ENCODE peak calls at places on chromosomes 4 and X, in five cellular contexts. One of them, this sample, is unnamed.

GRCh38 chr4:28232376-28232775 is 1371.7 kb downstream of the STIM2 start:
- DNase-seq in MM.1S: no peak
- DNase-seq in cardiac muscle cell: no peak
- DNase-seq in A549: no peak
- DNase-seq in hepatocyte: no peak
- DNase-seq in this sample: no peak

GRCh38 chrX:16678689-16679088 is 28.7 kb downstream of the S100G start:
- DNase-seq in MM.1S: no peak
- DNase-seq in cardiac muscle cell: no peak
- DNase-seq in A549: no peak
- DNase-seq in hepatocyte: no peak
- DNase-seq in this sample: no peak

GRCh38 chr4:61507091-61507490 is 307.0 kb downstream of the ADGRL3 start:
- DNase-seq in MM.1S: no peak
- DNase-seq in cardiac muscle cell: no peak
- DNase-seq in A549: no peak
- DNase-seq in hepatocyte: no peak
- DNase-seq in this sample: no peak

GRCh38 chr4:122041312-122041711 is 89.5 kb upstream of the TRPC3 start:
- DNase-seq in MM.1S: no peak
- DNase-seq in cardiac muscle cell: peak; percentile 16
- DNase-seq in A549: no peak
- DNase-seq in hepatocyte: no peak
- DNase-seq in this sample: no peak

GRCh38 chrX:45807572-45808425 is 607.1 kb upstream of the DIPK2B start:
- DNase-seq in MM.1S: no peak
- DNase-seq in cardiac muscle cell: peak; percentile 9
- DNase-seq in A549: no peak
- DNase-seq in hepatocyte: peak; percentile 13
- DNase-seq in this sample: no peak

GRCh38 chrX:13669246-13669689 is 16.3 kb downstream of the TCEANC start:
- DNase-seq in MM.1S: peak; percentile 76
- DNase-seq in cardiac muscle cell: no peak
- DNase-seq in A549: peak; percentile 56
- DNase-seq in hepatocyte: peak; percentile 87
- DNase-seq in this sample: peak; percentile 69

GRCh38 chr4:153152453-153153338 is 51.5 kb upstream of the TRIM2 start:
- DNase-seq in MM.1S: peak; percentile 31
- DNase-seq in cardiac muscle cell: peak; percentile 67
- DNase-seq in A549: no peak
- DNase-seq in hepatocyte: peak; percentile 73
- DNase-seq in this sample: no peak

GRCh38 chrX:40146471-40147398 is 49.0 kb upstream of the BCOR start:
- DNase-seq in MM.1S: no peak
- DNase-seq in cardiac muscle cell: peak; percentile 75
- DNase-seq in A549: no peak
- DNase-seq in hepatocyte: peak; percentile 75
- DNase-seq in this sample: peak; percentile 8

GRCh38 chrX:108036298-108036973 is 8.4 kb upstream of the VSIG1 start:
- DNase-seq in MM.1S: no peak
- DNase-seq in cardiac muscle cell: no peak
- DNase-seq in A549: peak; percentile 89
- DNase-seq in hepatocyte: peak; percentile 64
- DNase-seq in this sample: peak; percentile 89

GRCh38 chr4:40865696-40866095 is 115.9 kb downstream of the NSUN7 start:
- DNase-seq in MM.1S: no peak
- DNase-seq in cardiac muscle cell: no peak
- DNase-seq in A549: no peak
- DNase-seq in hepatocyte: no peak
- DNase-seq in this sample: no peak

GRCh38 chrX:93242897-93243296 is 430.5 kb downstream of the NAP1L3 start:
- DNase-seq in MM.1S: no peak
- DNase-seq in cardiac muscle cell: no peak
- DNase-seq in A549: no peak
- DNase-seq in hepatocyte: no peak
- DNase-seq in this sample: no peak

GRCh38 chrX:39836802-39837420 is 260.8 kb downstream of the BCOR start:
- DNase-seq in MM.1S: no peak
- DNase-seq in cardiac muscle cell: no peak
- DNase-seq in A549: no peak
- DNase-seq in hepatocyte: no peak
- DNase-seq in this sample: no peak

GRCh38 chr4:13544556-13545393 is 467 bp upstream of the NKX3-2 start:
- DNase-seq in MM.1S: no peak
- DNase-seq in cardiac muscle cell: peak; percentile 86
- DNase-seq in A549: peak; percentile 90
- DNase-seq in hepatocyte: peak; percentile 77
- DNase-seq in this sample: peak; percentile 68

GRCh38 chrX:150575415-150575814 is 7.0 kb downstream of the MTM1 start:
- DNase-seq in MM.1S: no peak
- DNase-seq in cardiac muscle cell: no peak
- DNase-seq in A549: no peak
- DNase-seq in hepatocyte: peak; percentile 16
- DNase-seq in this sample: peak; percentile 73

GRCh38 chr4:1195109-1195671 is 22.8 kb upstream of the SPON2 start:
- DNase-seq in MM.1S: no peak
- DNase-seq in cardiac muscle cell: no peak
- DNase-seq in A549: no peak
- DNase-seq in hepatocyte: peak; percentile 3
- DNase-seq in this sample: no peak

GRCh38 chrX:107672955-107673378 is 44.7 kb downstream of the PRPS1 start:
- DNase-seq in MM.1S: peak; percentile 77
- DNase-seq in cardiac muscle cell: peak; percentile 81
- DNase-seq in A549: peak; percentile 31
- DNase-seq in hepatocyte: peak; percentile 94
- DNase-seq in this sample: peak; percentile 47

GRCh38 chr4:55330241-55330640 is 15.8 kb upstream of the SRD5A3 start:
- DNase-seq in MM.1S: no peak
- DNase-seq in cardiac muscle cell: no peak
- DNase-seq in A549: no peak
- DNase-seq in hepatocyte: no peak
- DNase-seq in this sample: no peak
- H3K27ac ChIP-seq in MM.1S: no peak overlapping the region
- H3K27ac ChIP-seq in cardiac muscle cell: no peak overlapping the region
- H3K27ac ChIP-seq in A549: no peak overlapping the region
- H3K27ac ChIP-seq in hepatocyte: no peak overlapping the region
- H3K27ac ChIP-seq in this sample: no peak overlapping the region

DNA sequence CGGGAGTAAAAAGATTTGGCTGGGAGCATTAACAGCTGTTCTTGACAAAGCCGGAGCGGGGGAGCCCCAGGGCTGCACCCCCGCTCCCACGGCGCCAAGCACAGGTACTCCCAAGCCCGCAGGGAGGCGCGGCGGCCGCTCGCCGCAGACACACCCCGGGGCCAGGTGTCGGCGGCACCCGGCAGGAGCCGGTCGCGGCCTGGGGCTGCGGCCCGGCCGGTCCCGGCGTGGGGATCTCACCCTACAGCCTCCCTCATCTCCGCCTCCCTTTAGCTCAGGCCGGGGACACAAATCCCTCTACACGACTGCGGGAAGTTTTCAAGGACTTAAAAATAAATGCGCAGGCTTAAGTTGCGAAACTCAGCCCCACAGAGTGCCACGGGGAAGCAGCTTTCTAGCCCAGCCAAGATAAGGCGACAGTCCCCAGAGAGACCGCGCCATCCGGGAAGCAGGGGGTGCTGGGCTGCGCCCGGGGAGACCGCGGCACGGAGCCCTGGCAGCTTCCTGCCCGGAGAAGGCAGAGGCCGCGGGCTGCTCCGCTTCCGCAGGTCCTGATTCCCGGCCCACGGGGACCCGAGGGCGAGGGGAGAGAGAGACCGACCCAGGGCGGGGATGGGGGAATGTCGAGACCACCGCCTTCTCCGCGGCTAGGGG is 473 bp downstream of the SH3RF1 start:
- DNase-seq in MM.1S: peak; percentile 65
- DNase-seq in cardiac muscle cell: peak; percentile 65
- DNase-seq in A549: peak; percentile 28
- DNase-seq in hepatocyte: peak; percentile 78
- DNase-seq in this sample: peak; percentile 59
- TF ChIP-seq CTCF in MM.1S: peak; percentile 21
- TF ChIP-seq CTCF in cardiac muscle cell: no peak
- TF ChIP-seq CTCF in A549: no peak
- TF ChIP-seq CTCF in hepatocyte: peak; percentile 26
- TF ChIP-seq CTCF in this sample: peak; percentile 29

DNA sequence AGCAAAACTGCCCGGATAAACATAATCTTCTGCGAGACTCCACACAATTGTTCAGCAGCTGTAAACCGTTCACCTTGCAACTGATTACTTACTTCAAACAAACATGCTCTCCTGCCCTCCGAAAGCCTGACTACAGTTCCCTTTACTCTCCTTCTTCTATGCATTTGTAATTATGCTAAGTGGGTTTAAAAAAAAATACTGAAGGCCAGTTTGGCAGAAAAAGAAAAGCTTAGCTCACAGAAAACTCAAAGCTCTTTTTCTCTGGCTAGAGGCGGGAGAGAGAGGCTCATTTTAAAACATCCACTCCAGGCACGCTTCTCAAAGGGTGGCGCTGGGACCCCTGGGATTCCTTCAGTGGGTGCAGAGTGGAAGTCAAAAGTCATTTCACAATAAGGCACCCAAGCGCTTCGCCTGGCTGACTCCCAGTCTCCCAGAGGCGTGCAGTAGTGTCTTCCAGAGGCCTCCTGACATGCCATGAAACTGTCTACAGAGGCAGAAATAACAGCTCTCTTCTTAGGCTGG is 1.9 kb downstream of the DHRSX start:
- DNase-seq in MM.1S: no peak
- DNase-seq in cardiac muscle cell: peak; percentile 17
- DNase-seq in A549: peak; percentile 54
- DNase-seq in hepatocyte: peak; percentile 44
- DNase-seq in this sample: no peak
- H3K27ac ChIP-seq in MM.1S: no peak overlapping the region
- H3K27ac ChIP-seq in cardiac muscle cell: peak overlapping the region; percentile 89
- H3K27ac ChIP-seq in A549: peak overlapping the region; percentile 96
- H3K27ac ChIP-seq in hepatocyte: peak overlapping the region; percentile 98
- H3K27ac ChIP-seq in this sample: peak overlapping the region; percentile 73

GRCh38 chr4:155738548-155738947 is 20.3 kb upstream of the GUCY1B1 start:
- DNase-seq in MM.1S: no peak
- DNase-seq in cardiac muscle cell: no peak
- DNase-seq in A549: no peak
- DNase-seq in hepatocyte: no peak
- DNase-seq in this sample: no peak
- TF ChIP-seq CTCF in MM.1S: no peak
- TF ChIP-seq CTCF in cardiac muscle cell: no peak
- TF ChIP-seq CTCF in A549: no peak
- TF ChIP-seq CTCF in hepatocyte: no peak
- TF ChIP-seq CTCF in this sample: no peak

This sample was measured in RWPE1.